ENCODE peak calls at places on chromosomes 11 and 22, in six cellular contexts. One of them, this sample, is unnamed.

GRCh38 chr11:129695543-129696308 is 119.9 kb upstream of the TMEM45B start:
- DNase-seq in upper lobe of right lung: peak; percentile 83
- DNase-seq in osteocyte: peak; percentile 84
- DNase-seq in stomach: peak; percentile 82
- DNase-seq in GM10248: peak; percentile 54
- DNase-seq in kidney: peak; percentile 88
- DNase-seq in this sample: no peak

GRCh38 chr11:56404393-56404792 is 8.1 kb upstream of the OR5AL1 start:
- DNase-seq in upper lobe of right lung: no peak
- DNase-seq in GM10248: no peak
- DNase-seq in stomach: no peak
- DNase-seq in kidney: no peak
- DNase-seq in osteocyte: no peak
- DNase-seq in this sample: no peak

GRCh38 chr11:69878144-69878883 is 59.1 kb upstream of the FGF3 start:
- DNase-seq in kidney: peak; percentile 32
- DNase-seq in osteocyte: no peak
- DNase-seq in GM10248: no peak
- DNase-seq in upper lobe of right lung: peak; percentile 34
- DNase-seq in stomach: no peak
- DNase-seq in this sample: no peak

GRCh38 chr11:104573431-104573830 is 324.8 kb downstream of the CASP12 start:
- DNase-seq in upper lobe of right lung: no peak
- DNase-seq in GM10248: no peak
- DNase-seq in kidney: no peak
- DNase-seq in osteocyte: no peak
- DNase-seq in stomach: no peak
- DNase-seq in this sample: no peak

GRCh38 chr22:29266564-29267461 is 968 bp downstream of the RHBDD3 start:
- DNase-seq in upper lobe of right lung: peak; percentile 58
- DNase-seq in kidney: no peak
- DNase-seq in osteocyte: peak; percentile 74
- DNase-seq in stomach: no peak
- DNase-seq in GM10248: no peak
- DNase-seq in this sample: no peak

GRCh38 chr22:31102441-31103081 is 4.8 kb downstream of the SELENOM start:
- DNase-seq in GM10248: no peak
- DNase-seq in osteocyte: peak; percentile 92
- DNase-seq in upper lobe of right lung: no peak
- DNase-seq in kidney: peak; percentile 91
- DNase-seq in stomach: peak; percentile 69
- DNase-seq in this sample: peak; percentile 97

GRCh38 chr22:42432818-42433217 is 615 bp upstream of the NFAM1 start:
- DNase-seq in upper lobe of right lung: no peak
- DNase-seq in kidney: no peak
- DNase-seq in osteocyte: no peak
- DNase-seq in stomach: no peak
- DNase-seq in GM10248: no peak
- DNase-seq in this sample: no peak

GRCh38 chr11:57940044-57940781 is 83.5 kb upstream of the OR9Q1 start:
- DNase-seq in kidney: no peak
- DNase-seq in osteocyte: no peak
- DNase-seq in stomach: no peak
- DNase-seq in upper lobe of right lung: no peak
- DNase-seq in GM10248: no peak
- DNase-seq in this sample: no peak

GRCh38 chr11:2899080-2899783 is 13.7 kb upstream of the CDKN1C start:
- DNase-seq in stomach: no peak
- DNase-seq in kidney: no peak
- DNase-seq in osteocyte: no peak
- DNase-seq in GM10248: no peak
- DNase-seq in upper lobe of right lung: no peak
- DNase-seq in this sample: no peak

GRCh38 chr11:126925321-126926093 is 75.1 kb downstream of the KIRREL3 start:
- DNase-seq in stomach: no peak
- DNase-seq in osteocyte: no peak
- DNase-seq in upper lobe of right lung: no peak
- DNase-seq in GM10248: no peak
- DNase-seq in kidney: no peak
- DNase-seq in this sample: no peak

GRCh38 chr11:26527685-26528084 is 44.4 kb downstream of the MUC15 start:
- DNase-seq in upper lobe of right lung: no peak
- DNase-seq in stomach: no peak
- DNase-seq in kidney: no peak
- DNase-seq in GM10248: no peak
- DNase-seq in osteocyte: no peak
- DNase-seq in this sample: no peak

GRCh38 chr11:26522912-26523610 is 49.0 kb downstream of the MUC15 start:
- DNase-seq in upper lobe of right lung: no peak
- DNase-seq in stomach: no peak
- DNase-seq in GM10248: no peak
- DNase-seq in osteocyte: no peak
- DNase-seq in kidney: no peak
- DNase-seq in this sample: no peak
- TF ChIP-seq CTCF in upper lobe of right lung: peak; percentile 36
- TF ChIP-seq CTCF in stomach: no peak
- TF ChIP-seq CTCF in GM10248: peak; percentile 31
- TF ChIP-seq CTCF in osteocyte: peak; percentile 42
- TF ChIP-seq CTCF in kidney: peak; percentile 4
- TF ChIP-seq CTCF in this sample: peak; percentile 21

DNA sequence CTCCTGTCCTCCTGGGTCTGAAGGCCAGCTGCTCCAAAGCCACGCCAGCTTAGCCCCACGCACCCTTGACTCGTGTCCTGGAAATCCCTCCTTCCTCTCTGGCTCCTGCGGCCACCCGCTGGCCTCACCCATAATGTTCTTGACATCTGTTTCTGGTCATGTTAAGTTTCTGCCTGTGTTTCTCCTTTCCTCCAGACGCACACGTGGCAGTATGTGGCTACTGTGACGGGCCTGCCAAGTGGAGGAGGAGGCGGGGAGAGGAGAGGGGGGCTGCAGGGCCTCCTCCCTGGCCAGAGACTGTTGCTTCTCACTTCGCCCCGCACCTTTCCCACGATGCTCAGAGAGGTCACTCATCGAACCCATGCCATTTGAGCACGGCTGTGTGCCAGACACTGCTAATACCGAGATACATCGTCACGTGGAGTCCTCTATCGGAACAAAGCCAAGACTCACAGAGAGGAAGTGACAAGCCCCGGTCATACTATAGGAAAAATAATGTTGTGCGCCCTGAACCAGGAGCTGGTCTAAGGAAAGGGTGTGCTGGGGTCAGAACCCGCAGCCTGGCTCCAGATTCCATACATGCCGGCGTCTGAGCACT is 11.5 kb downstream of the C1QTNF6 start:
- DNase-seq in stomach: peak; percentile 62
- DNase-seq in osteocyte: no peak
- DNase-seq in upper lobe of right lung: peak; percentile 80
- DNase-seq in kidney: peak; percentile 86
- DNase-seq in GM10248: peak; percentile 52
- DNase-seq in this sample: no peak
- TF ChIP-seq CTCF in stomach: no peak
- TF ChIP-seq CTCF in osteocyte: no peak
- TF ChIP-seq CTCF in upper lobe of right lung: no peak
- TF ChIP-seq CTCF in kidney: no peak
- TF ChIP-seq CTCF in GM10248: no peak
- TF ChIP-seq CTCF in this sample: no peak

GRCh38 chr11:109036011-109036410 is 371.1 kb downstream of the DDX10 start:
- DNase-seq in stomach: no peak
- DNase-seq in osteocyte: no peak
- DNase-seq in GM10248: no peak
- DNase-seq in kidney: no peak
- DNase-seq in upper lobe of right lung: no peak
- DNase-seq in this sample: no peak

GRCh38 chr11:109039611-109040010 is 374.7 kb downstream of the DDX10 start:
- DNase-seq in upper lobe of right lung: no peak
- DNase-seq in stomach: no peak
- DNase-seq in GM10248: no peak
- DNase-seq in kidney: no peak
- DNase-seq in osteocyte: no peak
- DNase-seq in this sample: no peak

GRCh38 chr11:109040303-109040702 is 375.4 kb downstream of the DDX10 start:
- DNase-seq in GM10248: no peak
- DNase-seq in stomach: no peak
- DNase-seq in kidney: no peak
- DNase-seq in upper lobe of right lung: no peak
- DNase-seq in osteocyte: no peak
- DNase-seq in this sample: no peak

GRCh38 chr11:109035261-109035660 is 370.4 kb downstream of the DDX10 start:
- DNase-seq in osteocyte: no peak
- DNase-seq in kidney: no peak
- DNase-seq in stomach: no peak
- DNase-seq in upper lobe of right lung: no peak
- DNase-seq in GM10248: no peak
- DNase-seq in this sample: no peak

DNA sequence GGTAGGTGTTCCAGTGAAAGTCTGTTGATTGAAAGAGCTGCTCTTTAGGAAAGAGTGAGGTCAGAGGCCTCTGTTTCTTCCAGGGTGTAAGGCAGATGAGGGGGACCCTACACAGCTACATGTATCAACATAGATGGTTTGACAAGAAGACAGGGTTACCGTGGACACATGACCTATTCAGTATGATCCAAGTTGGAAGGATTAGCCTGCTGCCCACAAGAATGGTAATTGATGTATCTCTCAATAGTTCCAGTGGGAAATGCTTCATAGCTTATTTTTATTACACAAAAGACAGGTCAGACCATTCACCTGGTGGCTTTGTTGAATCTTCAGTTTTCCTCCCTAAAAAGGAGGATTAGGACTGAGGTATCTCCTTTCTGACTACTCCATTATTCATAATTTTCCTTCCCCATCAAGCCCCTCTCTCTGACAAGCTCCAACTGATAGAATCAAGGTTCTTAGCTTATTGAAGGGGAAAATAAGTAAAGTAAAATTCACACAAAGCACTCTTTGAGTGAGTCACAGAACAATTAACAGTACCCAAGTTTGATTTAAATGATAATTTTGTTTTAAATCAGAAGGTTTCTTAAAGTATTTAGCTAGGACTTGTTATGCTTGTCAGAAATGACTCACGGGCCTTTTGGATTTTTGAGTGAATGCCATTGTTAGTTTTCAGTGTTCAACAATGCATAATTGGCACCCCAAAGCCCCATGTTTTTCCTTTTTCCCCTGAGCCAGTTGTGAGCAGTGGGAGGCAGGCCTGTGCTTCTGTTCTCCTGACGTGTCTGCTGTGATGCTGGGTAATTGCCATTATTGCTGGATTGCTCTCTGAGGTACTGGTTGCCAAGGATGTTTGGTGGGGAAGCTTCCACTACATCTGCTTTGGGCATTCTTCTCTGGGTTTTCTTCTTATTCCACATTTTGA is 373.2 kb downstream of the DDX10 start:
- DNase-seq in upper lobe of right lung: no peak
- DNase-seq in osteocyte: no peak
- DNase-seq in stomach: no peak
- DNase-seq in kidney: no peak
- DNase-seq in GM10248: no peak
- DNase-seq in this sample: peak; percentile 37
- TF ChIP-seq CTCF in upper lobe of right lung: no peak
- TF ChIP-seq CTCF in osteocyte: no peak
- TF ChIP-seq CTCF in stomach: no peak
- TF ChIP-seq CTCF in kidney: no peak
- TF ChIP-seq CTCF in GM10248: no peak
- TF ChIP-seq CTCF in this sample: no peak

DNA sequence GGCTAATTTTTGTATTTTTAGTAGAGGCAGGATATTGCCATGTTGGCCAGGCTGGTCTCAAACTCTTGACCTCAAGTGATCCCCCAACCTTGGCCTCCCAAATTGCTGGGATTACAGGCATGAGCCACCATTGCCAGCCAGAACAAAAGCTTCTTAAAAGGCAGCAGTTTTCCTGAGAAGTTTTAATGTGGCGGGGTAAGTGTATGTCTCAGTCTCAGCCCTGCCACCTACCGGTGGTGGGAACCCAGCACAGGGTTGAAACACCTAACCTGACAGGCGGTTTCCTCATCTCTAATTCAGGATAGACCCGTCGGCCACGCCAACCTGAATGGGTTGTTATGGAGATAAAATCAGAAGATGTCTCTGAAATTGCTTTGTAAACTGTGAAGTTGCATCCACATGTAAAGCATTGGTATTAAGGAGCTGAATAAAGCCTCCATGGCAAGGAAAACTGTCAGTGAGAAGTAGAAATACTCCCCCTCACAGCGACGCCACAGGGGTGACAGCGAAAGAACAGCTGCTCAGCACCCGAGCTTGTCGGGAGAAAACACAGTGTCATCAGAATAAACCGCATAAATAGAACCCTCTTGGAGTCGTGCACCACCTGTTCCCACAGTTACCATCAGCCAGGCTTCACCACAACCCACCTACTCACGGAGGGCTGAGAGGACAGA is 165.9 kb upstream of the NCAM1 start:
- DNase-seq in upper lobe of right lung: no peak
- DNase-seq in stomach: peak; percentile 35
- DNase-seq in GM10248: peak; percentile 67
- DNase-seq in osteocyte: no peak
- DNase-seq in kidney: no peak
- DNase-seq in this sample: no peak
- TF ChIP-seq CTCF in upper lobe of right lung: peak; percentile 48
- TF ChIP-seq CTCF in stomach: peak; percentile 46
- TF ChIP-seq CTCF in GM10248: peak; percentile 53
- TF ChIP-seq CTCF in osteocyte: peak; percentile 59
- TF ChIP-seq CTCF in kidney: no peak
- TF ChIP-seq CTCF in this sample: peak; percentile 66

DNA sequence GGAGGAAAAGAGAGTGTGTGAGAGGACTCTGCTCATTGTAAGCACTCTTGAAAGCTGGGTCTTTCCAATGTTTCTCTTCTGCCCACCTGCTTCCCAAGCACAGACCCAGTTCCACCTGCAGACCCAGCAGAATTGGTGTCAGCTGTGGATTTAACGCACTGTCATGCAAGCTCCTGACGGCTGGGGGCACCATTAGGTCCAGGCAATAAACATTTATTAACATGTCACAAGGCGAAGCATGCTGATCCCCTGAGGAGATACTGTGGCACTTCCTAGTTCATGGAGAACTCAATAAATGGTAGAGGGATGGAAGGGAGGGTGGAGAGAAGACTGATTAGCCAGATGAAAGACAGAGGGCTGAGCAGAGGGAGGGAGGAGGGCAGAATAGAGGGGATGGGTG is 68.3 kb upstream of the TSPAN18 start:
- DNase-seq in upper lobe of right lung: no peak
- DNase-seq in osteocyte: no peak
- DNase-seq in GM10248: no peak
- DNase-seq in stomach: no peak
- DNase-seq in kidney: no peak
- DNase-seq in this sample: no peak
- TF ChIP-seq CTCF in upper lobe of right lung: peak; percentile 18
- TF ChIP-seq CTCF in osteocyte: peak; percentile 40
- TF ChIP-seq CTCF in GM10248: peak; percentile 34
- TF ChIP-seq CTCF in stomach: no peak
- TF ChIP-seq CTCF in kidney: peak; percentile 46
- TF ChIP-seq CTCF in this sample: peak; percentile 7

This sample was measured in AG09319.